ENCODE peak calls at places on chromosomes 16 and 17, in five cellular contexts. B is WTC11, T is HCT116, W is ACHN, K is mucosa of descending colon. Y is an unnamed sample.
A peak's percentile ranks its signal among the peaks of the same experiment; 100 is the strongest.

GRCh38 chr17:37834168-37834567 is 89.3 kb upstream of the HNF1B start:
- DNase-seq in T (no peak), K (no peak), B (no peak), W (no peak), Y (no peak)

GRCh38 chr17:75523647-75524046 is 1.9 kb upstream of the LLGL2 start:
- DNase-seq in K (no peak), B (no peak), T (no peak), W (no peak), Y (no peak)

GRCh38 chr17:17963066-17963465 is 9.1 kb downstream of the TOM1L2 start:
- DNase-seq in B (no peak), K (no peak), T (no peak), W (no peak), Y (no peak)

GRCh38 chr17:49216953-49217650 is 6.6 kb downstream of the ABI3 start:
- DNase-seq in W (no peak), K (peak; percentile 69), B (no peak), T (no peak), Y (peak; percentile 64)

GRCh38 chr17:66533572-66533971 is 231.2 kb downstream of the PRKCA start:
- DNase-seq in W (no peak), K (no peak), T (no peak), B (peak; percentile 50), Y (no peak)

GRCh38 chr17:19996502-19996901 is 12.7 kb upstream of the SPECC1 start:
- DNase-seq in K (no peak), T (no peak), W (no peak), B (peak; percentile 32), Y (no peak)

GRCh38 chr16:88039591-88039990 is 88.4 kb downstream of the BANP start:
- DNase-seq in B (no peak), W (no peak), K (no peak), T (no peak), Y (no peak)

GRCh38 chr16:79334127-79334526 is 266.4 kb downstream of the MAF start:
- DNase-seq in K (peak; percentile 37), W (peak; percentile 22), B (peak; percentile 73), T (no peak), Y (peak; percentile 55)

GRCh38 chr16:17476414-17477259 is 5.9 kb upstream of the XYLT1 start:
- DNase-seq in B (peak; percentile 77), K (peak; percentile 55), W (peak; percentile 76), T (peak; percentile 47), Y (no peak)

GRCh38 chr17:14214271-14214670 is 22.4 kb downstream of the CDRT15 start:
- DNase-seq in K (no peak), T (no peak), B (no peak), W (no peak), Y (no peak)

GRCh38 chr16:89567656-89568594 is 7.4 kb downstream of the RPL13 start:
- DNase-seq in T (no peak), K (no peak), B (no peak), W (no peak), Y (no peak)

GRCh38 chr16:57541754-57542435 is 548 bp upstream of the ADGRG5 start:
- DNase-seq in T (no peak), K (no peak), W (no peak), B (no peak), Y (peak; percentile 3)

GRCh38 chr17:17917394-17917793 is 54.8 kb downstream of the TOM1L2 start:
- DNase-seq in K (no peak), B (no peak), W (no peak), T (no peak), Y (no peak)

GRCh38 chr17:27609606-27610303 is 21.2 kb upstream of the LGALS9 start:
- DNase-seq in B (peak; percentile 50), K (peak; percentile 76), W (peak; percentile 58), T (no peak), Y (peak; percentile 69)

Y was measured in right cardiac atrium.